ENCODE peak calls at places on chromosomes 11 and 22, in six cellular contexts. One of them, this sample, is unnamed.

GRCh38 chr11:33769542-33769941 is 4.8 kb downstream of the FBXO3 start:
- DNase-seq in kidney tubule cell: peak
- DNase-seq in amniotic stem cell: no peak
- DNase-seq in HFFc6: no peak
- DNase-seq in stimulated activated CD4-positive, alpha-beta T cell treated with anti-CD3 and anti-CD28 coated beads, Interleukin-2, amount 100 ng/mL, for 48 hours: no peak
- DNase-seq in NCI-H2107: no peak
- DNase-seq in this sample: no peak

GRCh38 chr11:62604460-62605130 is 2.9 kb upstream of the MTA2 start:
- DNase-seq in kidney tubule cell: no peak
- DNase-seq in amniotic stem cell: no peak
- DNase-seq in HFFc6: no peak
- DNase-seq in stimulated activated CD4-positive, alpha-beta T cell treated with anti-CD3 and anti-CD28 coated beads, Interleukin-2, amount 100 ng/mL, for 48 hours: no peak
- DNase-seq in NCI-H2107: no peak
- DNase-seq in this sample: no peak

GRCh38 chr11:2138436-2139117 is 612 bp downstream of the IGF2 start:
- DNase-seq in kidney tubule cell: no peak
- DNase-seq in amniotic stem cell: no peak
- DNase-seq in HFFc6: no peak
- DNase-seq in stimulated activated CD4-positive, alpha-beta T cell treated with anti-CD3 and anti-CD28 coated beads, Interleukin-2, amount 100 ng/mL, for 48 hours: no peak
- DNase-seq in NCI-H2107: no peak
- DNase-seq in this sample: no peak

GRCh38 chr11:130109441-130109840 is 39.7 kb downstream of the APLP2 start:
- DNase-seq in kidney tubule cell: no peak
- DNase-seq in amniotic stem cell: no peak
- DNase-seq in HFFc6: no peak
- DNase-seq in stimulated activated CD4-positive, alpha-beta T cell treated with anti-CD3 and anti-CD28 coated beads, Interleukin-2, amount 100 ng/mL, for 48 hours: no peak
- DNase-seq in NCI-H2107: no peak
- DNase-seq in this sample: no peak

GRCh38 chr11:128628686-128629085 is 41.3 kb upstream of the ETS1 start:
- DNase-seq in kidney tubule cell: no peak
- DNase-seq in amniotic stem cell: no peak
- DNase-seq in HFFc6: no peak
- DNase-seq in stimulated activated CD4-positive, alpha-beta T cell treated with anti-CD3 and anti-CD28 coated beads, Interleukin-2, amount 100 ng/mL, for 48 hours: no peak
- DNase-seq in NCI-H2107: no peak
- DNase-seq in this sample: no peak

GRCh38 chr22:39942433-39943213 is 17.6 kb upstream of the TMA7B start:
- DNase-seq in kidney tubule cell: no peak
- DNase-seq in amniotic stem cell: no peak
- DNase-seq in HFFc6: no peak
- DNase-seq in stimulated activated CD4-positive, alpha-beta T cell treated with anti-CD3 and anti-CD28 coated beads, Interleukin-2, amount 100 ng/mL, for 48 hours: no peak
- DNase-seq in NCI-H2107: no peak
- DNase-seq in this sample: no peak

GRCh38 chr11:72643547-72643946 is 30.7 kb downstream of the PDE2A start:
- DNase-seq in kidney tubule cell: peak
- DNase-seq in amniotic stem cell: no peak
- DNase-seq in HFFc6: peak
- DNase-seq in stimulated activated CD4-positive, alpha-beta T cell treated with anti-CD3 and anti-CD28 coated beads, Interleukin-2, amount 100 ng/mL, for 48 hours: no peak
- DNase-seq in NCI-H2107: no peak
- DNase-seq in this sample: no peak

GRCh38 chr11:92979176-92979575 is 9.7 kb downstream of the MTNR1B start:
- DNase-seq in kidney tubule cell: peak
- DNase-seq in amniotic stem cell: no peak
- DNase-seq in HFFc6: peak
- DNase-seq in stimulated activated CD4-positive, alpha-beta T cell treated with anti-CD3 and anti-CD28 coated beads, Interleukin-2, amount 100 ng/mL, for 48 hours: no peak
- DNase-seq in NCI-H2107: no peak
- DNase-seq in this sample: no peak

GRCh38 chr11:120285256-120285655 is 39.8 kb upstream of the TLCD5 start:
- DNase-seq in kidney tubule cell: no peak
- DNase-seq in amniotic stem cell: no peak
- DNase-seq in HFFc6: no peak
- DNase-seq in stimulated activated CD4-positive, alpha-beta T cell treated with anti-CD3 and anti-CD28 coated beads, Interleukin-2, amount 100 ng/mL, for 48 hours: no peak
- DNase-seq in NCI-H2107: no peak
- DNase-seq in this sample: no peak

GRCh38 chr11:65187146-65187675 is 5.5 kb downstream of the CAPN1 start:
- DNase-seq in kidney tubule cell: no peak
- DNase-seq in amniotic stem cell: no peak
- DNase-seq in HFFc6: no peak
- DNase-seq in stimulated activated CD4-positive, alpha-beta T cell treated with anti-CD3 and anti-CD28 coated beads, Interleukin-2, amount 100 ng/mL, for 48 hours: no peak
- DNase-seq in NCI-H2107: no peak
- DNase-seq in this sample: no peak

GRCh38 chr11:106956887-106957505 is 61.3 kb downstream of the GUCY1A2 start:
- DNase-seq in kidney tubule cell: no peak
- DNase-seq in amniotic stem cell: no peak
- DNase-seq in HFFc6: no peak
- DNase-seq in stimulated activated CD4-positive, alpha-beta T cell treated with anti-CD3 and anti-CD28 coated beads, Interleukin-2, amount 100 ng/mL, for 48 hours: no peak
- DNase-seq in NCI-H2107: no peak
- DNase-seq in this sample: no peak

GRCh38 chr11:67374571-67375276 is 1.3 kb upstream of the CLCF1 start:
- DNase-seq in kidney tubule cell: peak
- DNase-seq in amniotic stem cell: no peak
- DNase-seq in HFFc6: no peak
- DNase-seq in stimulated activated CD4-positive, alpha-beta T cell treated with anti-CD3 and anti-CD28 coated beads, Interleukin-2, amount 100 ng/mL, for 48 hours: no peak
- DNase-seq in NCI-H2107: no peak
- DNase-seq in this sample: no peak

GRCh38 chr22:42879371-42880021 is 22.4 kb upstream of the ARFGAP3 start:
- DNase-seq in kidney tubule cell: no peak
- DNase-seq in amniotic stem cell: no peak
- DNase-seq in HFFc6: no peak
- DNase-seq in stimulated activated CD4-positive, alpha-beta T cell treated with anti-CD3 and anti-CD28 coated beads, Interleukin-2, amount 100 ng/mL, for 48 hours: no peak
- DNase-seq in NCI-H2107: no peak
- DNase-seq in this sample: no peak

GRCh38 chr11:34065505-34066203 is 14.1 kb downstream of the CAPRIN1 start:
- DNase-seq in kidney tubule cell: no peak
- DNase-seq in amniotic stem cell: no peak
- DNase-seq in HFFc6: peak
- DNase-seq in stimulated activated CD4-positive, alpha-beta T cell treated with anti-CD3 and anti-CD28 coated beads, Interleukin-2, amount 100 ng/mL, for 48 hours: no peak
- DNase-seq in NCI-H2107: no peak
- DNase-seq in this sample: no peak

GRCh38 chr11:85628771-85629341 is 463 bp downstream of the TMEM126B start:
- DNase-seq in kidney tubule cell: no peak
- DNase-seq in amniotic stem cell: peak
- DNase-seq in HFFc6: no peak
- DNase-seq in stimulated activated CD4-positive, alpha-beta T cell treated with anti-CD3 and anti-CD28 coated beads, Interleukin-2, amount 100 ng/mL, for 48 hours: peak
- DNase-seq in NCI-H2107: no peak
- DNase-seq in this sample: no peak

GRCh38 chr11:117815262-117815803 is 9.2 kb downstream of the FXYD2 start:
- DNase-seq in kidney tubule cell: peak
- DNase-seq in amniotic stem cell: no peak
- DNase-seq in HFFc6: no peak
- DNase-seq in stimulated activated CD4-positive, alpha-beta T cell treated with anti-CD3 and anti-CD28 coated beads, Interleukin-2, amount 100 ng/mL, for 48 hours: peak
- DNase-seq in NCI-H2107: no peak
- DNase-seq in this sample: no peak

GRCh38 chr11:1267441-1268100 is 41.9 kb downstream of the TOLLIP start:
- DNase-seq in kidney tubule cell: peak
- DNase-seq in amniotic stem cell: no peak
- DNase-seq in HFFc6: no peak
- DNase-seq in stimulated activated CD4-positive, alpha-beta T cell treated with anti-CD3 and anti-CD28 coated beads, Interleukin-2, amount 100 ng/mL, for 48 hours: no peak
- DNase-seq in NCI-H2107: no peak
- DNase-seq in this sample: no peak

GRCh38 chr22:45837507-45837906 is 139.5 kb downstream of the WNT7B start:
- DNase-seq in kidney tubule cell: no peak
- DNase-seq in amniotic stem cell: no peak
- DNase-seq in HFFc6: no peak
- DNase-seq in stimulated activated CD4-positive, alpha-beta T cell treated with anti-CD3 and anti-CD28 coated beads, Interleukin-2, amount 100 ng/mL, for 48 hours: no peak
- DNase-seq in NCI-H2107: no peak
- DNase-seq in this sample: no peak

This sample was measured in NCI-H187.